ENCODE peak calls at places on chromosomes 12 and 14, in six cellular contexts. X, Q, K, U, I and R are unnamed samples.

GRCh38 chr12:112183591-112184021 is 58.2 kb downstream of the TRAFD1 start:
- DNase-seq in K (no peak), I (no peak), X (no peak), U (no peak), Q (no peak), R (no peak)

GRCh38 chr14:77542349-77543239 is 44.0 kb upstream of the ISM2 start:
- DNase-seq in I (peak), X (peak), U (no peak), K (no peak), Q (no peak), R (peak)

GRCh38 chr12:9760699-9761406 is at the start of gene CD69:
- DNase-seq in X (no peak), U (no peak), K (no peak), Q (no peak), I (no peak), R (peak)

GRCh38 chr14:64060648-64061096 is 207.9 kb downstream of the SYNE2 start:
- DNase-seq in I (no peak), X (peak), U (no peak), Q (no peak), K (no peak), R (peak)

GRCh38 chr14:104150201-104151027 is 12.0 kb downstream of the KIF26A start:
- DNase-seq in Q (peak), I (no peak), X (peak), K (peak), U (no peak), R (peak)

GRCh38 chr14:50344116-50344775 is 32.1 kb downstream of the DMAC2L start:
- DNase-seq in U (no peak), K (no peak), I (peak), Q (no peak), X (no peak), R (no peak)

GRCh38 chr12:57896437-57897201 is 44.7 kb upstream of the ATP23 start:
- DNase-seq in U (peak), I (peak), Q (no peak), K (peak), X (peak), R (peak)

GRCh38 chr12:6843118-6843902 is 2.6 kb downstream of the GNB3 start:
- DNase-seq in X (no peak), U (no peak), I (no peak), K (no peak), Q (no peak), R (peak)

GRCh38 chr14:29805415-29806123 is 122.1 kb downstream of the PRKD1 start:
- DNase-seq in Q (peak), I (peak), U (peak), X (peak), K (peak), R (peak)

GRCh38 chr12:95118138-95118787 is 44.8 kb upstream of the NR2C1 start:
- DNase-seq in X (peak), K (no peak), Q (peak), U (no peak), I (peak), R (peak)

GRCh38 chr14:28756896-28757570 is 9.6 kb upstream of the FOXG1 start:
- DNase-seq in K (no peak), I (peak), Q (no peak), X (peak), U (no peak), R (peak)

GRCh38 chr12:47775100-47775911 is 2.3 kb downstream of the SLC48A1 start:
- DNase-seq in K (no peak), X (peak), I (peak), Q (no peak), U (peak), R (peak)

GRCh38 chr12:109613611-109614455 is 40.2 kb downstream of the MVK start:
- DNase-seq in X (no peak), U (no peak), I (no peak), Q (no peak), K (no peak), R (no peak)

GRCh38 chr14:40218282-40218941 is 786.2 kb upstream of the FBXO33 start:
- DNase-seq in Q (no peak), X (no peak), U (no peak), I (no peak), K (no peak), R (no peak)

GRCh38 chr12:124456652-124457152 is 110.7 kb downstream of the NCOR2 start:
- DNase-seq in U (peak), I (no peak), X (no peak), Q (no peak), K (peak), R (no peak)

GRCh38 chr14:87745507-87746118 is 247.4 kb downstream of the GALC start:
- DNase-seq in K (no peak), I (peak), X (peak), Q (no peak), U (no peak), R (peak)

GRCh38 chr12:122937622-122938091 is 28.6 kb downstream of the ABCB9 start:
- DNase-seq in U (no peak), Q (no peak), K (no peak), X (peak), I (no peak), R (no peak)

GRCh38 chr12:109740694-109741245 is 27.1 kb downstream of the FAM222A start:
- DNase-seq in X (no peak), U (peak), K (peak), Q (no peak), I (no peak), R (no peak)

GRCh38 chr12:39395866-39396265 is 47.1 kb downstream of the KIF21A start:
- DNase-seq in U (no peak), I (peak), K (no peak), X (peak), Q (no peak), R (no peak)

GRCh38 chr14:65438266-65438933 is 25.9 kb downstream of the FUT8 start:
- DNase-seq in X (no peak), K (no peak), U (no peak), Q (no peak), I (no peak), R (no peak)

GRCh38 chr14:91202234-91202974 is 42.1 kb downstream of the GPR68 start:
- DNase-seq in Q (no peak), I (peak), K (peak), U (peak), X (peak), R (peak)

GRCh38 chr12:121801601-121802484 is 2.0 kb upstream of the SETD1B start:
- DNase-seq in X (peak), I (peak), K (no peak), Q (no peak), U (no peak), R (peak)

GRCh38 chr12:124565071-124565491 is 2.3 kb downstream of the NCOR2 start:
- DNase-seq in U (peak), I (no peak), Q (no peak), K (no peak), X (no peak), R (peak)

GRCh38 chr12:27220057-27220987 is 23.8 kb upstream of the STK38L start:
- DNase-seq in I (peak), U (no peak), K (no peak), Q (no peak), X (peak), R (no peak)

GRCh38 chr14:21923820-21924219 is 250.2 kb upstream of the OR4E1 start:
- DNase-seq in I (no peak), K (no peak), Q (no peak), U (no peak), X (no peak), R (no peak)

GRCh38 chr14:59328410-59328809 is 136.8 kb downstream of the GPR135 start:
- DNase-seq in U (no peak), Q (no peak), X (no peak), K (no peak), I (no peak), R (no peak)

GRCh38 chr12:47085815-47086252 is 6.1 kb upstream of the AMIGO2 start:
- DNase-seq in X (peak), U (no peak), Q (no peak), I (peak), K (no peak), R (peak)

GRCh38 chr12:1011091-1011490 is 20.1 kb downstream of the ERC1 start:
- DNase-seq in X (no peak), K (no peak), I (no peak), Q (no peak), U (no peak), R (no peak)

GRCh38 chr12:40192704-40193255 is 32.0 kb upstream of the LRRK2 start:
- DNase-seq in Q (no peak), X (no peak), I (no peak), U (no peak), K (no peak), R (peak)

GRCh38 chr12:114339626-114340025 is 66.3 kb downstream of the TBX5 start:
- DNase-seq in K (no peak), X (peak), I (peak), Q (peak), U (no peak), R (no peak)

GRCh38 chr12:94875525-94875924 is 128.0 kb downstream of the NDUFA12 start:
- DNase-seq in Q (no peak), K (no peak), U (no peak), X (peak), I (peak), R (no peak)

GRCh38 chr14:33401326-33401725 is 462.6 kb downstream of the NPAS3 start:
- DNase-seq in X (peak), I (no peak), K (no peak), Q (no peak), U (no peak), R (no peak)

GRCh38 chr12:103793046-103793445 is 48.0 kb downstream of the NT5DC3 start:
- DNase-seq in I (no peak), X (no peak), U (no peak), Q (no peak), K (no peak), R (no peak)

GRCh38 chr14:93306844-93307243 is 26.0 kb downstream of the BTBD7 start:
- DNase-seq in U (no peak), Q (no peak), K (no peak), I (no peak), X (no peak), R (no peak)

GRCh38 chr12:66548338-66549049 is 130.4 kb downstream of the GRIP1 start:
- DNase-seq in U (no peak), Q (no peak), K (no peak), X (peak), I (no peak), R (no peak)
- TF ChIP-seq CTCF in U (no peak), Q (no peak), K (no peak), X (no peak), I (peak), R (peak)

GRCh38 chr12:53625373-53625945 is 723 bp downstream of the ATF7 start:
- DNase-seq in U (no peak), Q (no peak), I (no peak), K (no peak), X (no peak), R (no peak)

GRCh38 chr12:53624453-53624852 is 1.7 kb downstream of the ATF7 start:
- DNase-seq in Q (no peak), I (peak), X (peak), U (no peak), K (no peak), R (no peak)

GRCh38 chr12:53624956-53625355 is 1.2 kb downstream of the ATF7 start:
- DNase-seq in I (peak), Q (no peak), X (peak), K (no peak), U (no peak), R (no peak)

GRCh38 chr12:53626702-53627169 is 554 bp upstream of the ATF7 start:
- DNase-seq in K (no peak), X (no peak), I (no peak), U (no peak), Q (no peak), R (no peak)

GRCh38 chr12:53625946-53626701 is at the start of gene ATF7:
- DNase-seq in X (peak), I (peak), Q (peak), U (peak), K (peak), R (peak)
- TF ChIP-seq CTCF in X (no peak), I (no peak), Q (no peak), U (no peak), K (no peak), R (no peak)

GRCh38 chr12:115973968-115974765 is 303.3 kb downstream of the MED13L start:
- DNase-seq in K (no peak), I (no peak), X (no peak), U (no peak), Q (no peak), R (no peak)
- TF ChIP-seq CTCF in K (no peak), I (no peak), X (no peak), U (no peak), Q (no peak), R (peak)

GRCh38 chr12:61654698-61655097 is 605.5 kb upstream of the USP15 start:
- DNase-seq in U (no peak), X (no peak), I (no peak), Q (no peak), K (no peak), R (peak)
- TF ChIP-seq CTCF in U (no peak), X (no peak), I (no peak), Q (no peak), K (no peak), R (peak)

GRCh38 chr12:26113853-26114719 is 10.8 kb downstream of the BHLHE41 start:
- DNase-seq in U (peak), K (peak), I (peak), Q (peak), X (peak), R (peak)
- TF ChIP-seq CTCF in U (peak), K (no peak), I (peak), Q (peak), X (peak), R (no peak)